ENCODE peak calls at places on chromosomes 13 and 19, in ten cellular contexts. D, G, I, B, O, R, K, Q, E and H are unnamed samples.

GRCh38 chr13:21997726-21998125 is 326.9 kb downstream of the FGF9 start:
- DNase-seq in D (no peak), G (no peak), I (peak), B (no peak), O (no peak), R (no peak), K (no peak), Q (no peak), E (no peak), H (no peak)

GRCh38 chr19:56720281-56720680 is 48.7 kb upstream of the ZNF835 start:
- DNase-seq in D (no peak), G (no peak), I (no peak), B (peak), O (no peak), R (no peak), K (peak), Q (no peak), E (no peak), H (no peak)

GRCh38 chr19:47608908-47609879 is at the start of gene BICRA:
- DNase-seq in D (peak), G (peak), I (peak), B (peak), O (peak), R (peak), K (peak), Q (peak), E (peak), H (peak)

GRCh38 chr19:2315818-2316353 is 7.9 kb upstream of the LINGO3 start:
- DNase-seq in D (no peak), G (peak), I (no peak), B (peak), O (peak), R (no peak), K (peak), Q (no peak), E (peak), H (peak)

GRCh38 chr19:51799998-51800848 is 5.3 kb downstream of the FPR3 start:
- DNase-seq in D (no peak), G (no peak), I (no peak), B (peak), O (no peak), R (no peak), K (no peak), Q (no peak), E (no peak), H (no peak)

GRCh38 chr19:55644842-55645511 is 1.5 kb downstream of the ZNF581 start:
- DNase-seq in D (no peak), G (no peak), I (no peak), B (no peak), O (no peak), R (no peak), K (no peak), Q (no peak), E (no peak), H (no peak)

GRCh38 chr19:13207237-13208130 is 57.3 kb downstream of the IER2 start:
- DNase-seq in D (no peak), G (peak), I (no peak), B (no peak), O (no peak), R (no peak), K (no peak), Q (no peak), E (no peak), H (no peak)

GRCh38 chr19:47005164-47005641 is 14.4 kb upstream of the NPAS1 start:
- DNase-seq in D (no peak), G (no peak), I (no peak), B (no peak), O (no peak), R (no peak), K (no peak), Q (no peak), E (no peak), H (no peak)

GRCh38 chr13:112730157-112730671 is 40.4 kb downstream of the ATP11A start:
- DNase-seq in D (no peak), G (no peak), I (no peak), B (no peak), O (no peak), R (no peak), K (no peak), Q (no peak), E (no peak), H (no peak)

GRCh38 chr13:49532593-49532992 is 36.8 kb downstream of the PHF11 start:
- DNase-seq in D (no peak), G (no peak), I (no peak), B (no peak), O (no peak), R (no peak), K (no peak), Q (no peak), E (no peak), H (no peak)